ENCODE peak calls at places on chromosomes 6 and 20, in eight cellular contexts. One of them, this sample, is unnamed.

GRCh38 chr6:168908887-168909286 is 344.8 kb downstream of the THBS2 start:
- DNase-seq in NCI-H1417: no peak
- DNase-seq in neural crest cell: no peak
- DNase-seq in non-pigmented ciliary epithelial cell: peak; percentile 30
- DNase-seq in RPMI8226: no peak
- DNase-seq in stimulated activated CD4-positive, alpha-beta T cell treated with anti-CD3 and anti-CD28 coated beads, Interleukin-4, amount 100 ng/mL, for 1 hour: no peak
- DNase-seq in HL-60: no peak
- DNase-seq in stromal cell of bone marrow: peak; percentile 94
- DNase-seq in this sample: no peak

GRCh38 chr20:51365670-51366069 is 176.8 kb downstream of the NFATC2 start:
- DNase-seq in NCI-H1417: no peak
- DNase-seq in neural crest cell: no peak
- DNase-seq in non-pigmented ciliary epithelial cell: peak; percentile 83
- DNase-seq in RPMI8226: no peak
- DNase-seq in stimulated activated CD4-positive, alpha-beta T cell treated with anti-CD3 and anti-CD28 coated beads, Interleukin-4, amount 100 ng/mL, for 1 hour: no peak
- DNase-seq in HL-60: no peak
- DNase-seq in stromal cell of bone marrow: peak; percentile 72
- DNase-seq in this sample: no peak

GRCh38 chr6:166861304-166861703 is 95.0 kb downstream of the RNASET2 start:
- DNase-seq in NCI-H1417: no peak
- DNase-seq in neural crest cell: no peak
- DNase-seq in non-pigmented ciliary epithelial cell: no peak
- DNase-seq in RPMI8226: no peak
- DNase-seq in stimulated activated CD4-positive, alpha-beta T cell treated with anti-CD3 and anti-CD28 coated beads, Interleukin-4, amount 100 ng/mL, for 1 hour: no peak
- DNase-seq in HL-60: no peak
- DNase-seq in stromal cell of bone marrow: no peak
- DNase-seq in this sample: no peak

GRCh38 chr20:64278319-64278681 is 22.8 kb downstream of the PCMTD2 start:
- DNase-seq in NCI-H1417: no peak
- DNase-seq in neural crest cell: no peak
- DNase-seq in non-pigmented ciliary epithelial cell: no peak
- DNase-seq in RPMI8226: no peak
- DNase-seq in stimulated activated CD4-positive, alpha-beta T cell treated with anti-CD3 and anti-CD28 coated beads, Interleukin-4, amount 100 ng/mL, for 1 hour: no peak
- DNase-seq in HL-60: no peak
- DNase-seq in stromal cell of bone marrow: no peak
- DNase-seq in this sample: no peak

GRCh38 chr6:18406955-18407738 is 20.0 kb downstream of the RNF144B start:
- DNase-seq in NCI-H1417: no peak
- DNase-seq in neural crest cell: no peak
- DNase-seq in non-pigmented ciliary epithelial cell: no peak
- DNase-seq in RPMI8226: no peak
- DNase-seq in stimulated activated CD4-positive, alpha-beta T cell treated with anti-CD3 and anti-CD28 coated beads, Interleukin-4, amount 100 ng/mL, for 1 hour: no peak
- DNase-seq in HL-60: no peak
- DNase-seq in stromal cell of bone marrow: no peak
- DNase-seq in this sample: no peak

GRCh38 chr20:60035-60918 is 27.2 kb upstream of the DEFB125 start:
- DNase-seq in NCI-H1417: no peak
- DNase-seq in neural crest cell: no peak
- DNase-seq in non-pigmented ciliary epithelial cell: no peak
- DNase-seq in RPMI8226: no peak
- DNase-seq in stimulated activated CD4-positive, alpha-beta T cell treated with anti-CD3 and anti-CD28 coated beads, Interleukin-4, amount 100 ng/mL, for 1 hour: no peak
- DNase-seq in HL-60: no peak
- DNase-seq in stromal cell of bone marrow: no peak
- DNase-seq in this sample: no peak

GRCh38 chr20:18802012-18802634 is 11.5 kb upstream of the SCP2D1 start:
- DNase-seq in NCI-H1417: no peak
- DNase-seq in neural crest cell: no peak
- DNase-seq in non-pigmented ciliary epithelial cell: no peak
- DNase-seq in RPMI8226: no peak
- DNase-seq in stimulated activated CD4-positive, alpha-beta T cell treated with anti-CD3 and anti-CD28 coated beads, Interleukin-4, amount 100 ng/mL, for 1 hour: no peak
- DNase-seq in HL-60: no peak
- DNase-seq in stromal cell of bone marrow: no peak
- DNase-seq in this sample: no peak

GRCh38 chr20:23125159-23125558 is 39.0 kb upstream of the CD93 start:
- DNase-seq in NCI-H1417: peak; percentile 83
- DNase-seq in neural crest cell: no peak
- DNase-seq in non-pigmented ciliary epithelial cell: no peak
- DNase-seq in RPMI8226: peak; percentile 60
- DNase-seq in stimulated activated CD4-positive, alpha-beta T cell treated with anti-CD3 and anti-CD28 coated beads, Interleukin-4, amount 100 ng/mL, for 1 hour: no peak
- DNase-seq in HL-60: no peak
- DNase-seq in stromal cell of bone marrow: no peak
- DNase-seq in this sample: no peak

GRCh38 chr20:34824861-34825529 is 456 bp downstream of the NCOA6 start:
- DNase-seq in NCI-H1417: peak; percentile 82
- DNase-seq in neural crest cell: peak; percentile 59
- DNase-seq in non-pigmented ciliary epithelial cell: no peak
- DNase-seq in RPMI8226: peak; percentile 80
- DNase-seq in stimulated activated CD4-positive, alpha-beta T cell treated with anti-CD3 and anti-CD28 coated beads, Interleukin-4, amount 100 ng/mL, for 1 hour: peak; percentile 71
- DNase-seq in HL-60: no peak
- DNase-seq in stromal cell of bone marrow: no peak
- DNase-seq in this sample: peak; percentile 81

GRCh38 chr6:131946404-131946991 is 4.7 kb downstream of the CCN2 start:
- DNase-seq in NCI-H1417: no peak
- DNase-seq in neural crest cell: no peak
- DNase-seq in non-pigmented ciliary epithelial cell: no peak
- DNase-seq in RPMI8226: no peak
- DNase-seq in stimulated activated CD4-positive, alpha-beta T cell treated with anti-CD3 and anti-CD28 coated beads, Interleukin-4, amount 100 ng/mL, for 1 hour: no peak
- DNase-seq in HL-60: no peak
- DNase-seq in stromal cell of bone marrow: no peak
- DNase-seq in this sample: no peak

GRCh38 chr6:144285798-144286502 is 815 bp downstream of the UTRN start:
- DNase-seq in NCI-H1417: peak; percentile 61
- DNase-seq in neural crest cell: peak; percentile 52
- DNase-seq in non-pigmented ciliary epithelial cell: no peak
- DNase-seq in RPMI8226: peak; percentile 19
- DNase-seq in stimulated activated CD4-positive, alpha-beta T cell treated with anti-CD3 and anti-CD28 coated beads, Interleukin-4, amount 100 ng/mL, for 1 hour: peak; percentile 31
- DNase-seq in HL-60: peak; percentile 13
- DNase-seq in stromal cell of bone marrow: no peak
- DNase-seq in this sample: peak; percentile 70

GRCh38 chr6:10542135-10542689 is 21.1 kb downstream of the GCNT2 start:
- DNase-seq in NCI-H1417: no peak
- DNase-seq in neural crest cell: no peak
- DNase-seq in non-pigmented ciliary epithelial cell: no peak
- DNase-seq in RPMI8226: no peak
- DNase-seq in stimulated activated CD4-positive, alpha-beta T cell treated with anti-CD3 and anti-CD28 coated beads, Interleukin-4, amount 100 ng/mL, for 1 hour: no peak
- DNase-seq in HL-60: no peak
- DNase-seq in stromal cell of bone marrow: no peak
- DNase-seq in this sample: no peak

GRCh38 chr6:112298021-112298745 is 43.8 kb upstream of the LAMA4 start:
- DNase-seq in NCI-H1417: no peak
- DNase-seq in neural crest cell: no peak
- DNase-seq in non-pigmented ciliary epithelial cell: peak; percentile 89
- DNase-seq in RPMI8226: no peak
- DNase-seq in stimulated activated CD4-positive, alpha-beta T cell treated with anti-CD3 and anti-CD28 coated beads, Interleukin-4, amount 100 ng/mL, for 1 hour: no peak
- DNase-seq in HL-60: no peak
- DNase-seq in stromal cell of bone marrow: peak; percentile 97
- DNase-seq in this sample: no peak

GRCh38 chr6:84414531-84414930 is 187.1 kb upstream of the CEP162 start:
- DNase-seq in NCI-H1417: no peak
- DNase-seq in neural crest cell: no peak
- DNase-seq in non-pigmented ciliary epithelial cell: no peak
- DNase-seq in RPMI8226: no peak
- DNase-seq in stimulated activated CD4-positive, alpha-beta T cell treated with anti-CD3 and anti-CD28 coated beads, Interleukin-4, amount 100 ng/mL, for 1 hour: no peak
- DNase-seq in HL-60: no peak
- DNase-seq in stromal cell of bone marrow: no peak
- DNase-seq in this sample: no peak

GRCh38 chr20:18496042-18496441 is 983 bp downstream of the RBBP9 start:
- DNase-seq in NCI-H1417: peak; percentile 60
- DNase-seq in neural crest cell: no peak
- DNase-seq in non-pigmented ciliary epithelial cell: no peak
- DNase-seq in RPMI8226: no peak
- DNase-seq in stimulated activated CD4-positive, alpha-beta T cell treated with anti-CD3 and anti-CD28 coated beads, Interleukin-4, amount 100 ng/mL, for 1 hour: no peak
- DNase-seq in HL-60: no peak
- DNase-seq in stromal cell of bone marrow: no peak
- DNase-seq in this sample: no peak

GRCh38 chr20:24990810-24991252 is 1.7 kb downstream of the APMAP start:
- DNase-seq in NCI-H1417: peak; percentile 30
- DNase-seq in neural crest cell: no peak
- DNase-seq in non-pigmented ciliary epithelial cell: no peak
- DNase-seq in RPMI8226: no peak
- DNase-seq in stimulated activated CD4-positive, alpha-beta T cell treated with anti-CD3 and anti-CD28 coated beads, Interleukin-4, amount 100 ng/mL, for 1 hour: no peak
- DNase-seq in HL-60: no peak
- DNase-seq in stromal cell of bone marrow: no peak
- DNase-seq in this sample: peak; percentile 52

GRCh38 chr6:3233321-3233720 is 5.9 kb upstream of the TUBB2B start:
- DNase-seq in NCI-H1417: peak; percentile 43
- DNase-seq in neural crest cell: no peak
- DNase-seq in non-pigmented ciliary epithelial cell: no peak
- DNase-seq in RPMI8226: no peak
- DNase-seq in stimulated activated CD4-positive, alpha-beta T cell treated with anti-CD3 and anti-CD28 coated beads, Interleukin-4, amount 100 ng/mL, for 1 hour: no peak
- DNase-seq in HL-60: no peak
- DNase-seq in stromal cell of bone marrow: no peak
- DNase-seq in this sample: no peak

GRCh38 chr6:21357262-21357661 is 236.3 kb upstream of the SOX4 start:
- DNase-seq in NCI-H1417: no peak
- DNase-seq in neural crest cell: no peak
- DNase-seq in non-pigmented ciliary epithelial cell: no peak
- DNase-seq in RPMI8226: no peak
- DNase-seq in stimulated activated CD4-positive, alpha-beta T cell treated with anti-CD3 and anti-CD28 coated beads, Interleukin-4, amount 100 ng/mL, for 1 hour: no peak
- DNase-seq in HL-60: no peak
- DNase-seq in stromal cell of bone marrow: no peak
- DNase-seq in this sample: no peak

GRCh38 chr6:156778615-156779205 is 1.5 kb downstream of the ARID1B start:
- DNase-seq in NCI-H1417: peak; percentile 85
- DNase-seq in neural crest cell: peak; percentile 41
- DNase-seq in non-pigmented ciliary epithelial cell: no peak
- DNase-seq in RPMI8226: peak; percentile 52
- DNase-seq in stimulated activated CD4-positive, alpha-beta T cell treated with anti-CD3 and anti-CD28 coated beads, Interleukin-4, amount 100 ng/mL, for 1 hour: peak; percentile 63
- DNase-seq in HL-60: no peak
- DNase-seq in stromal cell of bone marrow: no peak
- DNase-seq in this sample: peak; percentile 84

GRCh38 chr20:31869673-31869941 is 720 bp downstream of the DUSP15 start:
- DNase-seq in NCI-H1417: no peak
- DNase-seq in neural crest cell: no peak
- DNase-seq in non-pigmented ciliary epithelial cell: no peak
- DNase-seq in RPMI8226: no peak
- DNase-seq in stimulated activated CD4-positive, alpha-beta T cell treated with anti-CD3 and anti-CD28 coated beads, Interleukin-4, amount 100 ng/mL, for 1 hour: no peak
- DNase-seq in HL-60: no peak
- DNase-seq in stromal cell of bone marrow: no peak
- DNase-seq in this sample: no peak

GRCh38 chr6:156174026-156174880 is 602.9 kb upstream of the ARID1B start:
- DNase-seq in NCI-H1417: no peak
- DNase-seq in neural crest cell: no peak
- DNase-seq in non-pigmented ciliary epithelial cell: no peak
- DNase-seq in RPMI8226: no peak
- DNase-seq in stimulated activated CD4-positive, alpha-beta T cell treated with anti-CD3 and anti-CD28 coated beads, Interleukin-4, amount 100 ng/mL, for 1 hour: no peak
- DNase-seq in HL-60: no peak
- DNase-seq in stromal cell of bone marrow: no peak
- DNase-seq in this sample: no peak

GRCh38 chr20:17161661-17162410 is 65.0 kb upstream of the PCSK2 start:
- DNase-seq in NCI-H1417: no peak
- DNase-seq in neural crest cell: no peak
- DNase-seq in non-pigmented ciliary epithelial cell: no peak
- DNase-seq in RPMI8226: no peak
- DNase-seq in stimulated activated CD4-positive, alpha-beta T cell treated with anti-CD3 and anti-CD28 coated beads, Interleukin-4, amount 100 ng/mL, for 1 hour: no peak
- DNase-seq in HL-60: no peak
- DNase-seq in stromal cell of bone marrow: no peak
- DNase-seq in this sample: no peak

GRCh38 chr20:59811681-59812171 is 121.7 kb downstream of the SYCP2 start:
- DNase-seq in NCI-H1417: no peak
- DNase-seq in neural crest cell: no peak
- DNase-seq in non-pigmented ciliary epithelial cell: no peak
- DNase-seq in RPMI8226: no peak
- DNase-seq in stimulated activated CD4-positive, alpha-beta T cell treated with anti-CD3 and anti-CD28 coated beads, Interleukin-4, amount 100 ng/mL, for 1 hour: no peak
- DNase-seq in HL-60: no peak
- DNase-seq in stromal cell of bone marrow: no peak
- DNase-seq in this sample: peak; percentile 20

GRCh38 chr20:23641936-23642751 is 4.4 kb upstream of the CST3 start:
- DNase-seq in NCI-H1417: no peak
- DNase-seq in neural crest cell: no peak
- DNase-seq in non-pigmented ciliary epithelial cell: peak; percentile 65
- DNase-seq in RPMI8226: no peak
- DNase-seq in stimulated activated CD4-positive, alpha-beta T cell treated with anti-CD3 and anti-CD28 coated beads, Interleukin-4, amount 100 ng/mL, for 1 hour: no peak
- DNase-seq in HL-60: peak; percentile 92
- DNase-seq in stromal cell of bone marrow: peak; percentile 38
- DNase-seq in this sample: no peak

GRCh38 chr6:53808302-53808881 is 13.6 kb downstream of the LRRC1 start:
- DNase-seq in NCI-H1417: no peak
- DNase-seq in neural crest cell: no peak
- DNase-seq in non-pigmented ciliary epithelial cell: no peak
- DNase-seq in RPMI8226: no peak
- DNase-seq in stimulated activated CD4-positive, alpha-beta T cell treated with anti-CD3 and anti-CD28 coated beads, Interleukin-4, amount 100 ng/mL, for 1 hour: no peak
- DNase-seq in HL-60: no peak
- DNase-seq in stromal cell of bone marrow: no peak
- DNase-seq in this sample: no peak

This sample was measured in activated CD8-positive, alpha-beta memory T cell treated with anti-CD3 and anti-CD28 coated beads, Interleukin-2, amount 50 U/mL, for 48 hours.